ENCODE peak calls at places on chromosomes 6 and 20, in ten cellular contexts. One of them, this sample, is unnamed.

GRCh38 chr6:154241570-154241969 is 115.0 kb downstream of the IPCEF1 start:
- DNase-seq in sigmoid colon: no peak
- DNase-seq in PC-3: no peak
- DNase-seq in colonic mucosa: no peak
- DNase-seq in SK-N-SH: no peak
- DNase-seq in IMR-90: no peak
- DNase-seq in neuronal stem cell: no peak
- DNase-seq in BJ: no peak
- DNase-seq in Peyer's patch: no peak
- DNase-seq in K562: no peak
- DNase-seq in this sample: no peak

GRCh38 chr20:62051166-62051900 is 14.3 kb downstream of the TAF4 start:
- DNase-seq in sigmoid colon: no peak
- DNase-seq in PC-3: no peak
- DNase-seq in colonic mucosa: no peak
- DNase-seq in SK-N-SH: no peak
- DNase-seq in IMR-90: no peak
- DNase-seq in neuronal stem cell: no peak
- DNase-seq in BJ: no peak
- DNase-seq in Peyer's patch: no peak
- DNase-seq in K562: no peak
- DNase-seq in this sample: peak; percentile 45

GRCh38 chr6:64504509-64504908 is 868.9 kb downstream of the PHF3 start:
- DNase-seq in sigmoid colon: no peak
- DNase-seq in PC-3: peak; percentile 73
- DNase-seq in colonic mucosa: no peak
- DNase-seq in SK-N-SH: no peak
- DNase-seq in IMR-90: peak; percentile 4
- DNase-seq in neuronal stem cell: no peak
- DNase-seq in BJ: no peak
- DNase-seq in Peyer's patch: no peak
- DNase-seq in K562: no peak
- DNase-seq in this sample: no peak

GRCh38 chr6:121436966-121437756 is 1.7 kb downstream of the GJA1 start:
- DNase-seq in sigmoid colon: peak; percentile 75
- DNase-seq in PC-3: peak; percentile 20
- DNase-seq in colonic mucosa: no peak
- DNase-seq in SK-N-SH: peak; percentile 59
- DNase-seq in IMR-90: peak; percentile 40
- DNase-seq in neuronal stem cell: no peak
- DNase-seq in BJ: no peak
- DNase-seq in Peyer's patch: peak; percentile 48
- DNase-seq in K562: no peak
- DNase-seq in this sample: peak; percentile 75

GRCh38 chr20:38680492-38681118 is 43.7 kb upstream of the SLC32A1 start:
- DNase-seq in sigmoid colon: no peak
- DNase-seq in PC-3: peak; percentile 60
- DNase-seq in colonic mucosa: no peak
- DNase-seq in SK-N-SH: no peak
- DNase-seq in IMR-90: peak; percentile 28
- DNase-seq in neuronal stem cell: peak; percentile 83
- DNase-seq in BJ: no peak
- DNase-seq in Peyer's patch: no peak
- DNase-seq in K562: peak; percentile 37
- DNase-seq in this sample: no peak

GRCh38 chr20:50354690-50355592 is 155.2 kb upstream of the PTPN1 start:
- DNase-seq in sigmoid colon: peak; percentile 46
- DNase-seq in PC-3: peak; percentile 78
- DNase-seq in colonic mucosa: no peak
- DNase-seq in SK-N-SH: no peak
- DNase-seq in IMR-90: no peak
- DNase-seq in neuronal stem cell: no peak
- DNase-seq in BJ: no peak
- DNase-seq in Peyer's patch: peak; percentile 71
- DNase-seq in K562: peak; percentile 61
- DNase-seq in this sample: peak; percentile 83

GRCh38 chr6:56695702-56696101 is 53.0 kb upstream of the DST start:
- DNase-seq in sigmoid colon: no peak
- DNase-seq in PC-3: peak; percentile 60
- DNase-seq in colonic mucosa: no peak
- DNase-seq in SK-N-SH: no peak
- DNase-seq in IMR-90: peak; percentile 57
- DNase-seq in neuronal stem cell: no peak
- DNase-seq in BJ: no peak
- DNase-seq in Peyer's patch: no peak
- DNase-seq in K562: no peak
- DNase-seq in this sample: no peak

GRCh38 chr6:139027620-139028182 is 844 bp upstream of the ABRACL start:
- DNase-seq in sigmoid colon: no peak
- DNase-seq in PC-3: no peak
- DNase-seq in colonic mucosa: peak; percentile 63
- DNase-seq in SK-N-SH: no peak
- DNase-seq in IMR-90: peak; percentile 63
- DNase-seq in neuronal stem cell: no peak
- DNase-seq in BJ: no peak
- DNase-seq in Peyer's patch: peak; percentile 77
- DNase-seq in K562: no peak
- DNase-seq in this sample: no peak

GRCh38 chr6:71045296-71045695 is 88.4 kb upstream of the B3GAT2 start:
- DNase-seq in sigmoid colon: no peak
- DNase-seq in PC-3: no peak
- DNase-seq in colonic mucosa: no peak
- DNase-seq in SK-N-SH: no peak
- DNase-seq in IMR-90: no peak
- DNase-seq in neuronal stem cell: no peak
- DNase-seq in BJ: no peak
- DNase-seq in Peyer's patch: no peak
- DNase-seq in K562: no peak
- DNase-seq in this sample: no peak

GRCh38 chr6:166977626-166978550 is 21.3 kb upstream of the CEP43 start:
- DNase-seq in sigmoid colon: no peak
- DNase-seq in PC-3: no peak
- DNase-seq in colonic mucosa: no peak
- DNase-seq in SK-N-SH: no peak
- DNase-seq in IMR-90: no peak
- DNase-seq in neuronal stem cell: no peak
- DNase-seq in BJ: no peak
- DNase-seq in Peyer's patch: no peak
- DNase-seq in K562: no peak
- DNase-seq in this sample: no peak

GRCh38 chr6:32178547-32179440 is 589 bp downstream of the RNF5 start:
- DNase-seq in sigmoid colon: no peak
- DNase-seq in PC-3: no peak
- DNase-seq in colonic mucosa: no peak
- DNase-seq in SK-N-SH: peak; percentile 48
- DNase-seq in IMR-90: no peak
- DNase-seq in neuronal stem cell: no peak
- DNase-seq in BJ: no peak
- DNase-seq in Peyer's patch: no peak
- DNase-seq in K562: peak; percentile 59
- DNase-seq in this sample: peak; percentile 89

GRCh38 chr6:134984821-134985220 is 34.9 kb upstream of the ALDH8A1 start:
- DNase-seq in sigmoid colon: no peak
- DNase-seq in PC-3: no peak
- DNase-seq in colonic mucosa: no peak
- DNase-seq in SK-N-SH: no peak
- DNase-seq in IMR-90: peak; percentile 67
- DNase-seq in neuronal stem cell: no peak
- DNase-seq in BJ: no peak
- DNase-seq in Peyer's patch: no peak
- DNase-seq in K562: no peak
- DNase-seq in this sample: no peak

GRCh38 chr20:52105573-52106422 is 85.8 kb downstream of the ZFP64 start:
- DNase-seq in sigmoid colon: no peak
- DNase-seq in PC-3: peak; percentile 50
- DNase-seq in colonic mucosa: no peak
- DNase-seq in SK-N-SH: no peak
- DNase-seq in IMR-90: peak; percentile 23
- DNase-seq in neuronal stem cell: peak; percentile 54
- DNase-seq in BJ: no peak
- DNase-seq in Peyer's patch: no peak
- DNase-seq in K562: no peak
- DNase-seq in this sample: no peak

GRCh38 chr20:22768266-22768665 is 183.9 kb upstream of the FOXA2 start:
- DNase-seq in sigmoid colon: no peak
- DNase-seq in PC-3: no peak
- DNase-seq in colonic mucosa: no peak
- DNase-seq in SK-N-SH: no peak
- DNase-seq in IMR-90: no peak
- DNase-seq in neuronal stem cell: no peak
- DNase-seq in BJ: no peak
- DNase-seq in Peyer's patch: no peak
- DNase-seq in K562: no peak
- DNase-seq in this sample: no peak

GRCh38 chr6:107965746-107966145 is 7.7 kb upstream of the SEC63 start:
- DNase-seq in sigmoid colon: no peak
- DNase-seq in PC-3: peak; percentile 79
- DNase-seq in colonic mucosa: no peak
- DNase-seq in SK-N-SH: no peak
- DNase-seq in IMR-90: peak; percentile 47
- DNase-seq in neuronal stem cell: no peak
- DNase-seq in BJ: no peak
- DNase-seq in Peyer's patch: no peak
- DNase-seq in K562: no peak
- DNase-seq in this sample: no peak

GRCh38 chr6:116287668-116288282 is 8.0 kb upstream of the TSPYL1 start:
- DNase-seq in sigmoid colon: no peak
- DNase-seq in PC-3: peak; percentile 64
- DNase-seq in colonic mucosa: no peak
- DNase-seq in SK-N-SH: peak; percentile 21
- DNase-seq in IMR-90: peak; percentile 74
- DNase-seq in neuronal stem cell: peak; percentile 46
- DNase-seq in BJ: no peak
- DNase-seq in Peyer's patch: no peak
- DNase-seq in K562: peak; percentile 45
- DNase-seq in this sample: no peak

GRCh38 chr6:72553531-72554202 is 68.2 kb upstream of the KCNQ5 start:
- DNase-seq in sigmoid colon: no peak
- DNase-seq in PC-3: peak; percentile 85
- DNase-seq in colonic mucosa: no peak
- DNase-seq in SK-N-SH: no peak
- DNase-seq in IMR-90: peak; percentile 93
- DNase-seq in neuronal stem cell: no peak
- DNase-seq in BJ: peak; percentile 72
- DNase-seq in Peyer's patch: no peak
- DNase-seq in K562: peak; percentile 17
- DNase-seq in this sample: no peak
- H3K36me3 ChIP-seq in sigmoid colon: no peaks in the 10 kb centered on the region
- H3K36me3 ChIP-seq in PC-3: no peaks in the 10 kb centered on the region
- H3K36me3 ChIP-seq in colonic mucosa: no peaks in the 10 kb centered on the region
- H3K36me3 ChIP-seq in SK-N-SH: no peaks in the 10 kb centered on the region
- H3K36me3 ChIP-seq in IMR-90: no peaks in the 10 kb centered on the region
- H3K36me3 ChIP-seq in neuronal stem cell: no peaks in the 10 kb centered on the region
- H3K36me3 ChIP-seq in BJ: no peaks in the 10 kb centered on the region
- H3K36me3 ChIP-seq in Peyer's patch: no peaks in the 10 kb centered on the region
- H3K36me3 ChIP-seq in K562: no peaks in the 10 kb centered on the region
- H3K36me3 ChIP-seq in this sample: no peaks in the 10 kb centered on the region

DNA sequence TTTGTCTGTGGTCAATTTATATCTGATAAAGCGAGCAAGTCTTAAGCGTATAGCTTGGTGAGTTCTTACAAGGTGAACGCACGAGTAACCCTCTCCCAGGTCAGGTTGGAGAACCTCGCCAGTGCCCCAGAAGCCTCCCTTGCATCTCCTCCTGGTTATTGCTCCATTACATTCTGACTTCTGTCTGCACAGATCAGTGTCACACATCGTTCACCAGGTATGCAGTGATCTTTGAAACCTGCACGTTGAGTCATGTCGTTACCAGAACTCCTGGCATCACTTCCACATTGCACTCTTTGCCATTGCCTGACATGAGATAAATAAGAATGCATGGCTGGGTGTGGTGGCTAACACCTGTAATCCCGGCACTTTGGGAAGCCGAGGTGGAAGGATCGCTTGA is 44.2 kb downstream of the AKAP12 start:
- DNase-seq in sigmoid colon: peak; percentile 44
- DNase-seq in PC-3: peak; percentile 29
- DNase-seq in colonic mucosa: no peak
- DNase-seq in SK-N-SH: no peak
- DNase-seq in IMR-90: no peak
- DNase-seq in neuronal stem cell: no peak
- DNase-seq in BJ: no peak
- DNase-seq in Peyer's patch: no peak
- DNase-seq in K562: no peak
- DNase-seq in this sample: no peak
- H3K36me3 ChIP-seq in sigmoid colon: no peaks in the 10 kb centered on the region
- H3K36me3 ChIP-seq in PC-3: no peaks in the 10 kb centered on the region
- H3K36me3 ChIP-seq in colonic mucosa: no peaks in the 10 kb centered on the region
- H3K36me3 ChIP-seq in SK-N-SH: no peaks in the 10 kb centered on the region
- H3K36me3 ChIP-seq in IMR-90: peaks cover 2% of the 10 kb centered on the region
- H3K36me3 ChIP-seq in neuronal stem cell: no peaks in the 10 kb centered on the region
- H3K36me3 ChIP-seq in BJ: no peaks in the 10 kb centered on the region
- H3K36me3 ChIP-seq in Peyer's patch: no peaks in the 10 kb centered on the region
- H3K36me3 ChIP-seq in K562: no peaks in the 10 kb centered on the region
- H3K36me3 ChIP-seq in this sample: no peaks in the 10 kb centered on the region

DNA sequence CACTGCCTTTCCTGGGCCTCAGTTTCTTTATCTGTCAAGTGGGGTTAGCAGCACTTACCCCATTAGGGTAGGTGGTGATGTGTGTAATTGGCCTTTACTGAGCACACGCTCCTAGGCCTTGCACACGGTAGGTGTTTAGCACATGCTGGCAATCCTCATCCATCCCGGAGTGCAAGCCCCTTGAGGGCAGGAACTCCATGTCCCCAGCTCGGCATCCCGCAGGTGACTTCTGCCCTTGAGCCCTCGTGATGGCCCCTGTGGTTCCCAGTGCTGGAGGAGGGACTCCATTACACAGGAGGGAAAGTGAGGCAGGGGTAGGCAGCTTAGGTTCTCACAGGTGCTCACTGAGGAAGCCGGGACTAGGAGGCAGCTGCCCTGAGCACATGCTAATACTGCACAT is 40.0 kb downstream of the MYH7B start:
- DNase-seq in sigmoid colon: no peak
- DNase-seq in PC-3: no peak
- DNase-seq in colonic mucosa: no peak
- DNase-seq in SK-N-SH: no peak
- DNase-seq in IMR-90: no peak
- DNase-seq in neuronal stem cell: no peak
- DNase-seq in BJ: no peak
- DNase-seq in Peyer's patch: no peak
- DNase-seq in K562: no peak
- DNase-seq in this sample: no peak
- H3K36me3 ChIP-seq in sigmoid colon: peaks cover 31% of the 10 kb centered on the region
- H3K36me3 ChIP-seq in PC-3: no peaks in the 10 kb centered on the region
- H3K36me3 ChIP-seq in colonic mucosa: no peaks in the 10 kb centered on the region
- H3K36me3 ChIP-seq in SK-N-SH: peaks cover 50% of the 10 kb centered on the region
- H3K36me3 ChIP-seq in IMR-90: peaks cover 65% of the 10 kb centered on the region
- H3K36me3 ChIP-seq in neuronal stem cell: peaks cover 73% of the 10 kb centered on the region
- H3K36me3 ChIP-seq in BJ: peaks cover 27% of the 10 kb centered on the region
- H3K36me3 ChIP-seq in Peyer's patch: no peaks in the 10 kb centered on the region
- H3K36me3 ChIP-seq in K562: peaks cover 50% of the 10 kb centered on the region
- H3K36me3 ChIP-seq in this sample: peaks cover 18% of the 10 kb centered on the region

DNA sequence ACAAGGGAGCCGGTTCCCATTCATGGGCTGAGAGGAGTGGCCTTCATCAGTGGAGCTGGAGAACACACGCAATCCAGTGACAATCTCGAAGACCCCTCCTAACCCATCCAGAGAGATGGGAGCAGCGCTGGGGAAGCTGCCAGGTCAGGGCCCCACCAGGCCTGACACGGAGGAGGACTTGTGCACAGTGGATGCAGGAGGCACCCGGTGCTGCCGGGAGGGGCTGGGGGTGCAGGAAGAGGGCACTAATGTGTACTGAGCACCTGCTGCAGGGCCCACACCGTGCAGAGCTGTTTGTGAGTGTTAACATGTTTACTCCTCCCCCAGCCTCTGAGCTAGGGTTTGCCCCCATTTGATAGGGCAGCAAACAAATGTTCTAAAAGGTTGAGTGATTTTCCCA is 43.8 kb upstream of the GPR6 start:
- DNase-seq in sigmoid colon: no peak
- DNase-seq in PC-3: no peak
- DNase-seq in colonic mucosa: no peak
- DNase-seq in SK-N-SH: no peak
- DNase-seq in IMR-90: no peak
- DNase-seq in neuronal stem cell: no peak
- DNase-seq in BJ: no peak
- DNase-seq in Peyer's patch: no peak
- DNase-seq in K562: no peak
- DNase-seq in this sample: no peak
- H3K36me3 ChIP-seq in sigmoid colon: no peaks in the 10 kb centered on the region
- H3K36me3 ChIP-seq in PC-3: no peaks in the 10 kb centered on the region
- H3K36me3 ChIP-seq in colonic mucosa: no peaks in the 10 kb centered on the region
- H3K36me3 ChIP-seq in SK-N-SH: no peaks in the 10 kb centered on the region
- H3K36me3 ChIP-seq in IMR-90: no peaks in the 10 kb centered on the region
- H3K36me3 ChIP-seq in neuronal stem cell: no peaks in the 10 kb centered on the region
- H3K36me3 ChIP-seq in BJ: no peaks in the 10 kb centered on the region
- H3K36me3 ChIP-seq in Peyer's patch: no peaks in the 10 kb centered on the region
- H3K36me3 ChIP-seq in K562: no peaks in the 10 kb centered on the region
- H3K36me3 ChIP-seq in this sample: no peaks in the 10 kb centered on the region

This sample was measured in kidney.